ENCODE peak calls at places on chromosomes 4 and X, in eight cellular contexts. F, X, L, S, H, N, E and K are unnamed samples.

GRCh38 chrX:123626962-123627361 is 105.9 kb downstream of the THOC2 start:
- DNase-seq in E (no peak), H (no peak), S (no peak), L (peak), F (no peak), N (no peak), X (no peak), K (peak)

GRCh38 chr4:69093681-69094080 is 2.6 kb upstream of the UGT2B7 start:
- DNase-seq in E (no peak), L (no peak), H (no peak), X (no peak), N (no peak), S (no peak), F (no peak), K (no peak)

GRCh38 chr4:177442623-177443155 is 452 bp upstream of the AGA start:
- DNase-seq in L (no peak), F (peak), E (peak), S (no peak), X (no peak), N (no peak), H (no peak), K (peak)

GRCh38 chrX:68503830-68504229 is 5.0 kb downstream of the YIPF6 start:
- DNase-seq in H (no peak), F (no peak), N (no peak), L (peak), X (no peak), S (no peak), E (no peak), K (peak)

GRCh38 chrX:102599950-102600579 is 750 bp downstream of the ARMCX5 start:
- DNase-seq in F (no peak), N (peak), E (no peak), L (peak), X (peak), H (no peak), S (no peak), K (peak)

GRCh38 chrX:68041110-68041509 is 392.2 kb downstream of the OPHN1 start:
- DNase-seq in F (no peak), E (no peak), N (no peak), S (no peak), X (peak), L (no peak), H (no peak), K (no peak)

GRCh38 chr4:95625020-95625419 is 76.2 kb upstream of the UNC5C start:
- DNase-seq in N (no peak), F (no peak), S (no peak), X (no peak), L (no peak), E (no peak), H (no peak), K (no peak)

GRCh38 chr4:186351672-186352194 is 85.7 kb downstream of the F11 start:
- DNase-seq in X (no peak), E (no peak), H (no peak), S (no peak), N (no peak), L (no peak), F (no peak), K (no peak)

GRCh38 chr4:62399242-62399641 is 1199.1 kb downstream of the ADGRL3 start:
- DNase-seq in X (peak), F (no peak), H (no peak), E (no peak), L (peak), N (no peak), S (no peak), K (no peak)

GRCh38 chr4:5996641-5997040 is 21.6 kb downstream of the C4orf50 start:
- DNase-seq in L (no peak), N (no peak), X (no peak), F (no peak), H (no peak), S (no peak), E (no peak), K (no peak)

GRCh38 chr4:8084031-8084660 is 74.5 kb downstream of the ABLIM2 start:
- DNase-seq in H (no peak), E (no peak), S (no peak), N (no peak), F (no peak), L (no peak), X (no peak), K (no peak)

GRCh38 chr4:148515248-148515647 is 73.0 kb upstream of the NR3C2 start:
- DNase-seq in L (peak), E (no peak), X (no peak), H (no peak), S (peak), N (no peak), F (no peak), K (peak)

GRCh38 chrX:17608898-17609297 is 128.4 kb upstream of the SCML1 start:
- DNase-seq in F (no peak), S (no peak), E (no peak), X (no peak), N (no peak), H (no peak), L (peak), K (no peak)

GRCh38 chr4:17336069-17336468 is 175.8 kb downstream of the QDPR start:
- DNase-seq in E (no peak), X (no peak), L (no peak), N (no peak), F (no peak), S (no peak), H (no peak), K (no peak)

GRCh38 chr4:91764085-91764484 is 539.7 kb upstream of the GRID2 start:
- DNase-seq in X (no peak), S (no peak), F (no peak), N (no peak), H (no peak), E (no peak), L (no peak), K (no peak)

GRCh38 chr4:60948008-60948407 is 252.1 kb upstream of the ADGRL3 start:
- DNase-seq in H (no peak), F (no peak), L (peak), E (no peak), X (no peak), N (no peak), S (no peak), K (no peak)

GRCh38 chr4:101126044-101126443 is 221.3 kb downstream of the PPP3CA start:
- DNase-seq in S (no peak), H (no peak), X (no peak), L (no peak), E (no peak), N (no peak), F (no peak), K (peak)

GRCh38 chr4:92060333-92060732 is 243.4 kb upstream of the GRID2 start:
- DNase-seq in N (no peak), H (peak), L (no peak), E (no peak), S (no peak), F (no peak), X (peak), K (no peak)

GRCh38 chr4:84151574-84151973 is 347.5 kb downstream of the NKX6-1 start:
- DNase-seq in E (no peak), X (peak), S (peak), L (peak), H (no peak), N (no peak), F (no peak), K (no peak)

GRCh38 chrX:139543920-139544319 is 13.4 kb downstream of the F9 start:
- DNase-seq in S (no peak), F (no peak), L (no peak), N (no peak), H (no peak), X (no peak), E (no peak), K (no peak)

GRCh38 chr4:114019276-114019971 is 40.0 kb upstream of the ARSJ start:
- DNase-seq in L (no peak), F (no peak), E (no peak), N (no peak), X (no peak), S (no peak), H (no peak), K (peak)

GRCh38 chrX:76454456-76454927 is 27.0 kb downstream of the MAGEE1 start:
- DNase-seq in F (peak), N (peak), S (peak), X (peak), L (peak), H (peak), E (peak), K (peak)

GRCh38 chr4:76948441-76949292 is 885 bp upstream of the SEPTIN11 start:
- DNase-seq in N (peak), E (peak), F (peak), X (peak), H (peak), S (peak), L (peak), K (peak)

GRCh38 chrX:142068365-142068764 is 136.7 kb downstream of the MAGEC2 start:
- DNase-seq in H (no peak), E (no peak), X (no peak), S (no peak), F (no peak), N (no peak), L (no peak), K (no peak)

GRCh38 chr4:13454786-13455185 is 29.4 kb downstream of the RAB28 start:
- DNase-seq in X (no peak), E (no peak), F (no peak), N (no peak), H (no peak), S (no peak), L (no peak), K (no peak)

GRCh38 chr4:58734030-58734673 is 1624.0 kb upstream of the IGFBP7 start:
- DNase-seq in F (no peak), L (no peak), S (no peak), X (no peak), N (no peak), E (no peak), H (no peak), K (no peak)

GRCh38 chr4:74056858-74057562 is 18.5 kb upstream of the CXCL3 start:
- DNase-seq in X (no peak), F (no peak), E (no peak), N (no peak), S (peak), L (peak), H (no peak), K (peak)

GRCh38 chrX:63330681-63331080 is 20.5 kb downstream of the SPIN4 start:
- DNase-seq in S (no peak), H (no peak), F (no peak), E (no peak), L (peak), N (no peak), X (no peak), K (no peak)

GRCh38 chr4:138275946-138276621 is 33.9 kb upstream of the SLC7A11 start:
- DNase-seq in E (no peak), H (no peak), N (no peak), L (peak), X (no peak), S (no peak), F (no peak), K (peak)

GRCh38 chr4:56330691-56331090 is 56.6 kb downstream of the AASDH start:
- DNase-seq in H (peak), X (no peak), N (no peak), L (no peak), F (no peak), E (no peak), S (no peak), K (no peak)

GRCh38 chrX:152878976-152879755 is 18.7 kb upstream of the ZNF185 start:
- DNase-seq in F (no peak), E (no peak), X (no peak), L (no peak), S (no peak), N (no peak), H (no peak), K (no peak)
- TF ChIP-seq EZH2phosphoT487 in F (no peak), E (no peak), X (no peak), L (no peak), S (no peak), N (no peak), H (no peak), K (no peak)

GRCh38 chr4:119750771-119751170 is 122.2 kb upstream of the PDE5A start:
- DNase-seq in X (no peak), F (no peak), L (no peak), H (no peak), S (no peak), E (no peak), N (no peak), K (peak)
- TF ChIP-seq EZH2phosphoT487 in X (no peak), F (no peak), L (no peak), H (no peak), S (no peak), E (no peak), N (no peak), K (no peak)

DNA sequence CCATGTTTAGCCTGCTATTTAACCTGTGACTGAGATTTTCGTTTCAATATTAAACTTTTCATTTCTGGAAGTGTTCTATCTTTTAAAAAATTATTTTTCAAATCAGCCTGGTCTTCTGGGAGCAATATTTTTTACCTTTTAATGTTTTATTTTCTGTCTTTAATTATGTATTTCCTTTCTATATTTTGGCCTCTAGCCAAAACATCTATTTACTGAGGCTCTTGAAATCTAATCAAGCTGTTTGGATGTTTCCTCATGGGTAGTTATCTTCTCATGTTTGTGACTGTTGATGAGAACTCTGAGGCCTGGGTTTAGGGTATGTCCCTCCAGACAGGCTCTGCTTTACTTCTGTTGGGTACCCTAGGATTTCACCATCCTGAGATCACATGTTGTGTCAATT is 10.3 kb upstream of the SLC10A4 start:
- DNase-seq in S (no peak), L (no peak), N (no peak), X (no peak), F (no peak), E (no peak), H (no peak), K (no peak)
- TF ChIP-seq EZH2phosphoT487 in S (no peak), L (no peak), N (no peak), X (no peak), F (no peak), E (no peak), H (no peak), K (no peak)

GRCh38 chr4:32662803-32663202 is 1942.6 kb downstream of the PCDH7 start:
- DNase-seq in F (no peak), X (no peak), E (no peak), N (no peak), S (no peak), H (no peak), L (no peak), K (no peak)
- TF ChIP-seq EZH2phosphoT487 in F (no peak), X (no peak), E (no peak), N (no peak), S (no peak), H (no peak), L (no peak), K (no peak)

GRCh38 chr4:32073542-32073941 is 1353.4 kb downstream of the PCDH7 start:
- DNase-seq in N (no peak), F (no peak), H (no peak), L (no peak), S (no peak), E (no peak), X (no peak), K (no peak)
- TF ChIP-seq EZH2phosphoT487 in N (no peak), F (no peak), H (no peak), L (no peak), S (no peak), E (no peak), X (no peak), K (no peak)

DNA sequence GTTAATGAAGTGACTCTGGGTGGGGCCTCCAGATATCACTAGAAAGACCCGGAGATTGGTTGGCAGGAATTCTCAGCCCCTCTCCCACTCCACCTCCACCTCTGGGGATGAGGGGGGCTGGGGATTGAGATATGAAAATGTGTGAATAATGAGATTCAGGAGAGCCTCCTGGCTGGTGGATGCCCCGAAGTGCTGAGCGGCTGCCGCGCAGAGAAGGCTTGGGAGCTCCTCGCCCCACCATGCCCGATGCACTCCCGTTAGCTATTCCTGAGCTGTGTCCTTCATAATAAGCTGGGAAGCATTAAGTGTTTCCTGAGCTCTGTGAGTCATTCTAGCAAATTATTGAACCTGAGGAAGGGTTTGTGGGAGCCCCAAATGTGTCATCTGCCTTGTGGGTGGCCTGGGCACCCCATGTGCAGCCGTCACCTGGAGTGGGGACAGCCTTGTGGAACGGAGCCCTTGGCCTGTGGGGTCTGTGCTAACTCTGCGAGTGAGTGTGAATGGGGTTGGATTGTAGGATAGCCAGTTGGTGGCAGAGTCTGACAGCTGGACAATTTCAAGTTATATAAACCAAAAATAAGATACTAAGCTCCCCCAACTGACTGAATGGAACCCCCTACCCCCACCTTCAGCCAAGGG is 4.4 kb upstream of the MAEA start:
- DNase-seq in S (no peak), H (no peak), E (no peak), X (no peak), N (no peak), F (no peak), L (no peak), K (no peak)
- TF ChIP-seq EZH2phosphoT487 in S (no peak), H (no peak), E (no peak), X (no peak), N (no peak), F (no peak), L (no peak), K (no peak)

GRCh38 chr4:52877694-52878093 is 15.6 kb downstream of the RASL11B start:
- DNase-seq in N (no peak), H (peak), S (no peak), L (no peak), X (peak), F (no peak), E (no peak), K (peak)

GRCh38 chr4:52880994-52881393 is 18.9 kb downstream of the RASL11B start:
- DNase-seq in E (no peak), N (no peak), S (no peak), F (no peak), X (no peak), H (no peak), L (no peak), K (no peak)

GRCh38 chr4:52883707-52884669 is 21.9 kb downstream of the RASL11B start:
- DNase-seq in L (peak), F (no peak), S (no peak), E (no peak), X (no peak), H (no peak), N (no peak), K (no peak)

GRCh38 chr4:52883183-52883621 is 21.1 kb downstream of the RASL11B start:
- DNase-seq in N (peak), F (no peak), E (no peak), S (no peak), H (peak), X (peak), L (peak), K (no peak)
- TF ChIP-seq EZH2phosphoT487 in N (no peak), F (no peak), E (no peak), S (no peak), H (no peak), X (no peak), L (no peak), K (no peak)

GRCh38 chr4:43778187-43778915 is 670.3 kb downstream of the KCTD8 start:
- DNase-seq in X (no peak), L (no peak), N (no peak), H (no peak), E (no peak), S (no peak), F (no peak), K (no peak)

GRCh38 chr4:43781125-43781524 is 667.5 kb downstream of the KCTD8 start:
- DNase-seq in X (no peak), H (no peak), F (no peak), L (no peak), E (no peak), N (no peak), S (no peak), K (no peak)

GRCh38 chr4:43776371-43776770 is 672.2 kb downstream of the KCTD8 start:
- DNase-seq in F (peak), S (no peak), X (peak), L (peak), H (no peak), N (peak), E (peak), K (peak)
- TF ChIP-seq EZH2phosphoT487 in F (no peak), S (no peak), X (no peak), L (no peak), H (no peak), N (no peak), E (no peak), K (no peak)

DNA sequence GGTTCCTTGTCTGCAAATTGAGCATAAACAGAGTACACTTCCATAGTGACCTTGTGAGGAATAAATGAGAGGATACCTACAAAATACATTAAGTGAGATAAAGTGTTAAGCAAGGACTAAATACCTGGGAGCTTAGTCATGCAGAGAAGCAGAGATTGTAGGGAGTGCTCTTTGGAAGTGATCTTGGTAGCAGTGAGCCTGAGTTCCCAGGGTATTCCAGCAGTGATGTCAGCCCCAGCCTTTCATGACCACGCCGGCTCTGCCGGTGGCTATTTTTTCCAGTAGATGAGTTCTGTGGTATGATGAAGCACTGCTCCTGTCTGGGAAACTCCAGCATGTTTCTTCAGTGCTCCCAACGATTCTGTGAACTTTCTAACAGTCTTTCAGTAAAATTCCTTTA is 391.5 kb upstream of the IGFBP7 start:
- DNase-seq in S (no peak), L (peak), H (no peak), F (no peak), E (no peak), X (peak), N (peak), K (peak)
- TF ChIP-seq EZH2phosphoT487 in S (no peak), L (no peak), H (no peak), F (no peak), E (no peak), X (no peak), N (no peak), K (no peak)

DNA sequence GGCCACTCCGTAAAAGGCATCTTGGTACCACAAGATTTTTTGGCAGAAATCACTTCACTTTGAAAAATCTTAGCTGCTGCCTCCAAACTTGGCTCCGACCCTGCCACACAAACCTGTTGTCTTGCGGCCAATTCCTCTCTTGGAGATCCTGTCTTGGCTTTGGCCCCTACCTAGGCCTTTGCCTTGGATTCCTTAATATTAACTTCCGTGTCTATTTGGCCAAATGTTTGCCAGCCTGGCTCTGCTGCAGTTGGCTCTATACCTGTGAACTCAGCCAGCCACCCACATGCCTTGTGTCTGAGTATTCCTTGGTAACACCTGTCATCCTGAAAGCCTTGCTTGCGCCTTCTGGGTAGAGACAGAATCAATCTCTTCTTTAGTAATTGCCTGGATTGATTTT is 12.5 kb downstream of the GRXCR1 start:
- DNase-seq in F (no peak), E (no peak), S (no peak), L (no peak), H (no peak), X (no peak), N (no peak), K (no peak)
- TF ChIP-seq EZH2phosphoT487 in F (no peak), E (no peak), S (no peak), L (no peak), H (no peak), X (no peak), N (no peak), K (no peak)